ENCODE peak calls at places on chromosome 9, in four cellular contexts. K is GM10248, I is Caco-2, T is stomach. E is an unnamed sample.

GRCh38 chr9:133683494-133684460 is 47.6 kb downstream of the DBH start:
- DNase-seq in T (no peak), K (no peak), I (no peak), E (no peak)

GRCh38 chr9:34577635-34578240 is 11.8 kb downstream of the CNTFR start:
- DNase-seq in I (no peak), T (no peak), K (no peak), E (no peak)

GRCh38 chr9:32992596-32993238 is 8.7 kb downstream of the APTX start:
- DNase-seq in I (no peak), K (no peak), T (no peak), E (no peak)

GRCh38 chr9:15033316-15033715 is 123.1 kb upstream of the FREM1 start:
- DNase-seq in K (no peak), T (no peak), I (no peak), E (no peak)

GRCh38 chr9:96418920-96419690 is 935 bp upstream of the ZNF367 start:
- DNase-seq in I (peak), T (peak), K (peak), E (peak)

GRCh38 chr9:2234371-2234893 is 219.3 kb downstream of the SMARCA2 start:
- DNase-seq in T (no peak), K (no peak), I (no peak), E (no peak)

GRCh38 chr9:94824401-94824800 is 97.9 kb downstream of the AOPEP start:
- DNase-seq in K (no peak), T (no peak), I (no peak), E (no peak)

GRCh38 chr9:4211806-4212205 is 88.1 kb downstream of the GLIS3 start:
- DNase-seq in K (no peak), T (no peak), I (no peak), E (no peak)

GRCh38 chr9:113857875-113858274 is 18.2 kb upstream of the ZNF618 start:
- DNase-seq in K (no peak), I (no peak), T (no peak), E (no peak)

GRCh38 chr9:100084145-100084478 is 14.7 kb downstream of the ERP44 start:
- DNase-seq in K (no peak), T (no peak), I (no peak), E (no peak)

GRCh38 chr9:127194881-127195713 is 69.5 kb upstream of the GARNL3 start:
- DNase-seq in K (no peak), I (no peak), T (no peak), E (no peak)
- TF ChIP-seq CTCF in K (no peak), I (no peak), T (no peak), E (no peak)

GRCh38 chr9:37921546-37922300 is 17.8 kb upstream of the SLC25A51 start:
- DNase-seq in K (no peak), T (no peak), I (no peak), E (no peak)
- TF ChIP-seq CTCF in K (no peak), T (no peak), I (no peak), E (no peak)

DNA sequence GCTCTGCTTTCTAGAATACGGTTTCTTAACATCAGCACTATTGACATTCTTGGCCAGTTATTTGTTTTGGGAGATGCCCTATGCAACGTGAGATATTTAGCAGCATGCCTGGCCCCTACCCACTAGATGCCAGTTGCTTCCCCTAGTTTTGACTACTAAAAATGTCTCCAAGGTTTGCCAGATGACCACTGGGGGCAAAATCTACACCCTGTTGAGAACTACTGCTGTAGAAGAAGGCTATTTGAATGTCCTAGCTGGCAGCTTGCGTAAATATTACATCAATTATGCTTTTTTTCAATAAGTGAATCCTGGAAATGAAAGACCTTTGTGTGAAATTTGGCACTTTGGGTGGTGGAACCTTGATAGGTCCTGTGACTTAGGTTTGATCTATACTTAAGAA is 5.0 kb downstream of the NCBP1 start:
- DNase-seq in T (no peak), I (peak), K (no peak), E (no peak)
- TF ChIP-seq CTCF in T (no peak), I (peak), K (no peak), E (peak)

DNA sequence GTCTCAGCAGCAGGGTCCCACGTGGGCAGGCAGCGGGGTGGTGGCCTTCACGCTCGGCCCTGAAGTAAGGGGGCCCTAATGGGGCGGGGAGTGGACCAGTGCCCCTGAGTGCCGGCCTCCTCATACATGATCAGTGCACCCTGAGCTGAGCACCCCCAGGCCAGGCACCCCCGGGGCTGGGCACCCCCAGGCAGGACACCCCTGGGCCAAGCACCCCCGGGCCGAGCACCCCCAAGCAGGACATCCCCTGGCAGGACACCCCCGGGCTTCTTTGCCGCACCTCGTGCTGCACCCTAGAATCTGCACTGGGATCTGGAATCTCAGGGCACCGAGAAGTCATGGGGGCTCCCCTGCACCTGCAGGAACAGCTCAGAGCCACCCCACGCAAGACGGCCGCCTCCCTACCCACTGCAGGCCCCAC is 51.4 kb downstream of the EXD3 start:
- DNase-seq in T (no peak), K (no peak), I (no peak), E (no peak)
- TF ChIP-seq CTCF in T (no peak), K (no peak), I (no peak), E (no peak)

E was measured in progenitor cell of endocrine pancreas.